ENCODE peak calls at places on chromosomes 4 and X, in ten cellular contexts. X is mucosa of gallbladder; M is RCC 7860; V is activated CD8-positive, alpha-beta memory T cell treated with anti-CD3 and anti-CD28 coated beads, Interleukin-2, amount 50 U/mL, for 48 hours; R is NCI-H1436 treated with DMSO at 0.1 percent for 48 hours; I is T-helper 1 cell; E is HT-29; T is NCI-H748 treated with DMSO at 0.1 percent for 48 hours; D is dermis blood vessel endothelial cell; Q is left ventricle myocardium inferior. L is an unnamed sample.

GRCh38 chr4:24559889-24560288 is 24.5 kb downstream of the DHX15 start:
- DNase-seq in X (no peak), M (no peak), V (no peak), R (no peak), I (no peak), E (no peak), T (no peak), D (peak; percentile 20), Q (no peak), L (no peak)

GRCh38 chrX:45445745-45446412 is 245.2 kb upstream of the DIPK2B start:
- DNase-seq in X (no peak), M (peak; percentile 81), V (no peak), R (no peak), I (no peak), E (peak; percentile 69), T (no peak), D (peak; percentile 68), Q (no peak), L (no peak)

GRCh38 chr4:124432500-124432899 is 280.0 kb downstream of the ANKRD50 start:
- DNase-seq in X (no peak), M (no peak), V (no peak), R (no peak), I (no peak), E (peak; percentile 86), T (no peak), D (peak; percentile 86), Q (no peak), L (no peak)

GRCh38 chr4:89307446-89308160 is at the start of gene GPRIN3:
- DNase-seq in X (peak; percentile 32), M (no peak), V (peak; percentile 83), R (no peak), I (peak; percentile 45), E (peak; percentile 45), T (peak; percentile 48), D (peak; percentile 39), Q (peak; percentile 49), L (peak; percentile 43)

GRCh38 chr4:184879251-184879650 is 53.5 kb upstream of the ACSL1 start:
- DNase-seq in X (no peak), M (no peak), V (no peak), R (no peak), I (no peak), E (no peak), T (no peak), D (no peak), Q (no peak), L (no peak)

GRCh38 chr4:98794565-98795205 is 134.2 kb downstream of the EIF4E start:
- DNase-seq in X (no peak), M (no peak), V (no peak), R (no peak), I (no peak), E (no peak), T (no peak), D (no peak), Q (no peak), L (no peak)

GRCh38 chr4:79842162-79842561 is 230.9 kb downstream of the ANTXR2 start:
- DNase-seq in X (no peak), M (no peak), V (no peak), R (no peak), I (no peak), E (no peak), T (no peak), D (no peak), Q (no peak), L (no peak)

GRCh38 chrX:53223955-53224859 is 800 bp downstream of the KDM5C start:
- DNase-seq in X (no peak), M (peak; percentile 68), V (no peak), R (no peak), I (no peak), E (peak; percentile 45), T (no peak), D (peak; percentile 62), Q (no peak), L (no peak)

GRCh38 chr4:11404431-11404830 is 24.3 kb downstream of the HS3ST1 start:
- DNase-seq in X (peak; percentile 26), M (no peak), V (no peak), R (no peak), I (no peak), E (no peak), T (no peak), D (no peak), Q (no peak), L (peak; percentile 19)

GRCh38 chr4:76305971-76306881 is at the start of gene STBD1:
- DNase-seq in X (peak; percentile 80), M (peak; percentile 64), V (peak; percentile 63), R (no peak), I (no peak), E (peak; percentile 69), T (peak; percentile 45), D (peak; percentile 36), Q (peak; percentile 85), L (no peak)

GRCh38 chr4:98546910-98547544 is 111.4 kb downstream of the TSPAN5 start:
- DNase-seq in X (no peak), M (no peak), V (no peak), R (no peak), I (no peak), E (no peak), T (no peak), D (peak; percentile 59), Q (no peak), L (no peak)

GRCh38 chr4:22179124-22179874 is 230.7 kb upstream of the KCNIP4 start:
- DNase-seq in X (no peak), M (peak; percentile 93), V (no peak), R (no peak), I (no peak), E (no peak), T (no peak), D (peak; percentile 1), Q (no peak), L (no peak)

GRCh38 chr4:55851885-55852284 is 1.6 kb upstream of the EXOC1 start:
- DNase-seq in X (peak; percentile 35), M (no peak), V (no peak), R (no peak), I (no peak), E (peak; percentile 76), T (no peak), D (no peak), Q (no peak), L (no peak)

GRCh38 chr4:170716868-170717267 is 627.1 kb upstream of the AADAT start:
- DNase-seq in X (no peak), M (no peak), V (no peak), R (no peak), I (no peak), E (no peak), T (no peak), D (no peak), Q (no peak), L (no peak)

GRCh38 chr4:139887962-139888735 is 222.5 kb downstream of the MGST2 start:
- DNase-seq in X (no peak), M (no peak), V (no peak), R (peak; percentile 13), I (no peak), E (no peak), T (no peak), D (no peak), Q (no peak), L (no peak)

GRCh38 chr4:148315049-148315448 is 127.2 kb downstream of the NR3C2 start:
- DNase-seq in X (no peak), M (peak; percentile 72), V (no peak), R (no peak), I (no peak), E (no peak), T (no peak), D (no peak), Q (no peak), L (no peak)